ENCODE peak calls at places on chromosomes 1 and 21, in nine cellular contexts. X, Y, O, U, N, H, W, E and Z are unnamed samples.

GRCh38 chr1:43293171-43293570 is 7.6 kb upstream of the TIE1 start:
- DNase-seq in O (no peak), N (no peak), E (no peak), Y (no peak), H (no peak), W (no peak), U (no peak), X (no peak), Z (no peak)

GRCh38 chr1:112237983-112238515 is 158.0 kb upstream of the CTTNBP2NL start:
- DNase-seq in N (no peak), Y (no peak), W (no peak), O (no peak), X (no peak), H (no peak), U (no peak), E (no peak), Z (peak)

GRCh38 chr1:152515454-152515823 is 1.2 kb downstream of the CRCT1 start:
- DNase-seq in U (no peak), O (no peak), E (no peak), Y (peak), N (peak), H (no peak), W (no peak), X (no peak), Z (peak)

GRCh38 chr1:201436461-201436860 is 14.9 kb upstream of the TNNI1 start:
- DNase-seq in N (no peak), H (peak), Y (no peak), E (peak), W (no peak), U (no peak), O (no peak), X (no peak), Z (no peak)

GRCh38 chr1:148372731-148373130 is 110.4 kb downstream of the PPIAL4G start:
- DNase-seq in W (no peak), X (peak), U (no peak), N (peak), H (peak), Y (no peak), O (no peak), E (no peak), Z (peak)

GRCh38 chr1:13941315-13941714 is 241.3 kb downstream of the PRDM2 start:
- DNase-seq in Y (no peak), H (no peak), U (no peak), X (no peak), N (no peak), O (no peak), E (no peak), W (no peak), Z (no peak)

GRCh38 chr1:78146137-78146822 is 100.5 kb downstream of the GIPC2 start:
- DNase-seq in X (no peak), W (no peak), E (no peak), N (peak), O (no peak), H (no peak), Y (peak), U (no peak), Z (no peak)

GRCh38 chr1:211588711-211589110 is 9.8 kb upstream of the SLC30A1 start:
- DNase-seq in E (no peak), U (no peak), Y (no peak), H (no peak), N (no peak), X (no peak), W (no peak), O (no peak), Z (peak)

GRCh38 chr1:42006836-42007235 is 88.1 kb upstream of the HIVEP3 start:
- DNase-seq in Y (no peak), U (no peak), W (no peak), H (peak), X (no peak), E (no peak), O (no peak), N (peak), Z (peak)

GRCh38 chr21:37763298-37763697 is 153.0 kb downstream of the KCNJ6 start:
- DNase-seq in W (no peak), U (no peak), E (no peak), N (no peak), Y (no peak), H (no peak), O (no peak), X (no peak), Z (no peak)

GRCh38 chr1:91569411-91570104 is 68.9 kb downstream of the CDC7 start:
- DNase-seq in X (no peak), U (peak), N (peak), O (no peak), W (peak), Y (no peak), E (no peak), H (peak), Z (peak)

GRCh38 chr1:215682232-215682631 is 115.1 kb downstream of the KCTD3 start:
- DNase-seq in X (no peak), Y (peak), N (no peak), O (no peak), H (peak), E (no peak), W (no peak), U (no peak), Z (peak)

GRCh38 chr1:243433737-243434370 is 178.0 kb downstream of the SDCCAG8 start:
- DNase-seq in O (no peak), E (no peak), W (no peak), X (no peak), N (peak), Y (no peak), U (no peak), H (no peak), Z (no peak)

GRCh38 chr1:222798111-222798510 is 16.7 kb upstream of the DISP1 start:
- DNase-seq in O (no peak), H (peak), W (no peak), E (no peak), Y (no peak), U (no peak), N (peak), X (no peak), Z (peak)

GRCh38 chr1:210132582-210132981 is 100.0 kb upstream of the SERTAD4 start:
- DNase-seq in H (peak), Y (no peak), O (peak), N (peak), W (no peak), E (peak), X (no peak), U (peak), Z (peak)

GRCh38 chr1:228036701-228037231 is 30.0 kb downstream of the WNT3A start:
- DNase-seq in O (no peak), N (no peak), Y (no peak), W (no peak), H (no peak), E (peak), X (no peak), U (no peak), Z (no peak)

GRCh38 chr1:232776526-232776925 is 28.7 kb upstream of the MAP10 start:
- DNase-seq in W (no peak), O (no peak), H (no peak), U (no peak), X (no peak), N (no peak), Y (peak), E (no peak), Z (peak)

GRCh38 chr1:91830242-91831131 is 55.5 kb downstream of the TGFBR3 start:
- DNase-seq in O (no peak), H (peak), E (no peak), X (no peak), N (peak), Y (no peak), W (peak), U (peak), Z (peak)

GRCh38 chr1:226939439-226940028 is 560 bp upstream of the COQ8A start:
- DNase-seq in E (peak), O (peak), U (no peak), Y (peak), H (peak), W (peak), X (peak), N (no peak), Z (peak)

GRCh38 chr1:205273551-205273982 is 45.8 kb downstream of the TMCC2 start:
- DNase-seq in O (peak), H (peak), Y (peak), W (peak), U (no peak), E (peak), X (peak), N (peak), Z (peak)

DNA sequence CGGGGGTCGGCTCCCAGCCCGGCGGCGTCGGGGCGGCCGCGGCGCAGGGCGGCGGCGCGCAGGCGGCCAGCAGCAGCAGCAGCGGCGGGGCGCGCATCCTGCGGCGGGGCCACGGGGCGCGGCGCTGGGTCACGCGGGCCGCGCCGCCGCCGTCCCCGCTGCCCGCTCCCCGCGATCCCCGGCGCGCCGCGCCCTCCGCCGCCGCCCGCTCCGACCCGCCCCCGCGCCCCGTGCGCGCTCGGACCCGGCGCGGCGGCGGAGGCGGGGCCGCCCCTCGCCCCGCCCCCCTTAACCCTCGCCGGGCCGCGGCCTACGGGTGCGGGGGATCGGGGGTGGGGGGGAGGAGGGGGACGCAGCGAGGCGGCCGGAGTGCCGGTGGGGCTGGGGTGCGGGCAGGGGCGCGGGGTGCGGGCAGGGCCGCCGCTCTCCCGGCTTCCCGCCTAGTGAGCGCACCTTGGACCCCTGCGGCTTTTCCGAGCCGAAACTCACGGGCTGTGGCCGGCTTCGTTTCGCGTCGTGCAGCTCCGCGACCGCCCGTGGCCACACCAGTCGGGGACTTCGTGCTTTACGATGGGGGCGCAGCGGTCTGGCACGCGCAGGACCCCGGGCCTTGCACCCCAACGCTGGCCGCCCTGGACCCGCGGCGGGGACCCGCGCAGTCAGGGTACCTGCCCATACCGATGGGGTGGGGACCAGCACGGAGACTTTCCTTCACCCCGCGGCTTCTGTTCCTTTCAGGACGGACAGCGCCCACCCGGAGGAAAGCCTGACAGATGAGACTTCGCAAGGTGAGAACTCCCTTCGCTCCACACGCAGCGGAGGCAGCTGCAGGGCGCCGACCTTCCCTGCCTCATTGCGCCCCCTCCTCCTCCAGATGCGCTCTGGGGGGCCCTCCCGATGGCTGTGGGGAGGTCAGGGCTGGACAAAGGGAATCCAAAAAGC is at the start of gene FNDC10:
- DNase-seq in W (peak), Y (peak), E (peak), O (no peak), N (no peak), U (no peak), X (no peak), H (no peak), Z (no peak)
- H3K4me3 ChIP-seq in W (peak), Y (peak), E (peak), O (peak), N (peak), U (peak), X (no peak), H (peak), Z (peak)

GRCh38 chr21:45095505-45095904 is 21.1 kb downstream of the ADARB1 start:
- DNase-seq in Y (no peak), N (no peak), X (no peak), W (no peak), O (no peak), E (no peak), H (no peak), U (no peak), Z (no peak)
- H3K4me3 ChIP-seq in Y (no peak), N (no peak), X (no peak), W (no peak), O (no peak), E (no peak), H (no peak), U (no peak), Z (no peak)

GRCh38 chr1:2556277-2557145 is at the start of gene TNFRSF14:
- DNase-seq in O (no peak), W (peak), N (peak), U (no peak), Y (no peak), X (peak), H (peak), E (peak), Z (peak)

GRCh38 chr1:2558861-2559260 is 2.7 kb downstream of the TNFRSF14 start:
- DNase-seq in Y (no peak), H (no peak), E (no peak), X (no peak), N (no peak), U (no peak), O (no peak), W (no peak), Z (no peak)

GRCh38 chr1:2558420-2558819 is 2.2 kb downstream of the TNFRSF14 start:
- DNase-seq in N (no peak), E (no peak), U (no peak), H (no peak), O (no peak), W (no peak), X (no peak), Y (no peak), Z (no peak)

GRCh38 chr1:2558030-2558400 is 1.8 kb downstream of the TNFRSF14 start:
- DNase-seq in N (no peak), U (no peak), X (no peak), O (no peak), Y (no peak), W (no peak), H (no peak), E (no peak), Z (no peak)

DNA sequence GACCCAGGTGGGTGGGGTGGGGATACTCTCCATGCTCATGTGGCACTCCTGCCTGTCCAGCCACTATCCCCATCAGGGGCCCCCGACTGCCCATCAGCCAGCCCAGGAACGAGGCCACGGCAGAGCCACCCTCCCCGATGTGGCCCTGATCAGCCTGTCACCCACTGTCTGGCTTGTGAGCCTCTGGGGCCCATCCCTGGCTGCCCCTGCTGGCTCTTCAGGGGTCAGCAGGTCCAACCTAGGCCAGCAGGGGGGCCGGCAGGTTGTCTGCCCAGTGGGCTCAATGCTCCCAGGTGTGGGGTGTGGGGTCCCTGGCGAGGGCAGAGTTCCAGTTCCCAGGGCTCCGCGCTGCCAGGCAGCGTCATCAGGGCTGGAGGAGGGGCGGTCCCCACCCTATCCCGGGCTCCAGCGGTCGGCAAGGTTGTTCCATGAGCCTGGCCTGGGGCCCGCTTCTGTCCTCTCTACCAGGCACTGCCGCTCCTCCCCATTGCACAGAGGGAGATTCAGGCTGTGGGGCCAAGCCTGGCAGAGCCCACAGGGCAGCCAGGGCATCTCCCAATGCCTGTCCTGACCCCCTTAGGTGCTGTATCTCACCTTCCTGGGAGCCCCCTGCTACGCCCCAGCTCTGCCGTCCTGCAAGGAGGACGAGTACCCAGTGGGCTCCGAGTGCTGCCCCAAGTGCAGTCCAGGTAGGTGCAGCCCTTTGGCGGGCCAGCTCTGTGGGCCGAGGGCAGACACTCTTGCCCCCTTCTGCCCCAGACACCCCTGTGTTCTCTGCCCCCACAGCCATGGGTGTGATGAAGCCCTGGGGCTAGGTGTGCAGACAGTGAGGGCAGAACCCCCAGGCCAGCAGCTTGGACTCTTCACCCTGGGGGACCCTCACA is 1.2 kb downstream of the TNFRSF14 start:
- DNase-seq in E (no peak), N (no peak), O (no peak), Y (peak), X (no peak), H (no peak), U (no peak), W (no peak), Z (no peak)
- H3K4me3 ChIP-seq in E (no peak), N (peak), O (no peak), Y (no peak), X (peak), H (peak), U (no peak), W (peak), Z (peak)

GRCh38 chr1:12618661-12619395 is 818 bp upstream of the DHRS3 start:
- DNase-seq in W (peak), U (no peak), Y (peak), E (peak), N (peak), X (peak), O (no peak), H (peak), Z (peak)
- H3K4me3 ChIP-seq in W (peak), U (peak), Y (peak), E (peak), N (peak), X (peak), O (peak), H (peak), Z (peak)

GRCh38 chr1:29893806-29894205 is 657.5 kb downstream of the PTPRU start:
- DNase-seq in X (no peak), U (no peak), Y (no peak), W (no peak), O (no peak), E (no peak), H (no peak), N (no peak), Z (no peak)
- H3K4me3 ChIP-seq in X (no peak), U (no peak), Y (no peak), W (no peak), O (no peak), E (no peak), H (no peak), N (no peak), Z (no peak)

GRCh38 chr1:165456114-165456513 is 11.2 kb upstream of the RXRG start:
- DNase-seq in E (no peak), H (peak), X (no peak), N (no peak), O (no peak), U (no peak), W (no peak), Y (no peak), Z (peak)
- H3K4me3 ChIP-seq in E (no peak), H (no peak), X (no peak), N (no peak), O (no peak), U (no peak), W (no peak), Y (no peak), Z (no peak)

DNA sequence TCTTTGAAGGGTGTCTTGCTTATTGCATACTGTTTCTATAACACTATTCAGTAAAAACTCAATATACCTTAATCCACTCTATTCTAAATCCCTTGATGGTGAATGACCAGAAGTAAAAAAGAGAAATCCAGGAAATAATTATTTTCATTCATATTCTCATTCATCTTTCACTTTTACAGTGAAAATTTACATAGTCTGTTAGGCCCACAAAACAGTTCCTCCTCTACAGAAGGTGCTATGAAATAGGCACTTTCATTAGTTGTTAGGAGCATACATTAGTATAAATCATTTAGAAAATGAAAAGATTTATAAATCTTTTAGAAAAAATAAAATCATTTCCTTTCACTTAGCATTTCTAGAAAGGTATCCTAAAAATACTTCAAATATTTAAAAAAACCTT is 115.1 kb downstream of the LHX4 start:
- DNase-seq in X (no peak), W (no peak), Y (no peak), H (no peak), E (no peak), U (no peak), O (no peak), N (no peak), Z (no peak)
- H3K4me3 ChIP-seq in X (no peak), W (no peak), Y (no peak), H (no peak), E (no peak), U (no peak), O (no peak), N (no peak), Z (no peak)

GRCh38 chr1:175360016-175360415 is 167.4 kb upstream of the KIAA0040 start:
- DNase-seq in H (no peak), Y (no peak), U (no peak), E (no peak), W (no peak), O (no peak), X (no peak), N (no peak), Z (no peak)

GRCh38 chr1:175363046-175363445 is 170.5 kb upstream of the KIAA0040 start:
- DNase-seq in H (peak), Y (no peak), X (no peak), O (no peak), W (no peak), U (no peak), E (no peak), N (no peak), Z (peak)

GRCh38 chr1:175367039-175367758 is 174.6 kb upstream of the KIAA0040 start:
- DNase-seq in W (no peak), U (no peak), H (no peak), Y (no peak), O (no peak), X (no peak), E (no peak), N (no peak), Z (peak)

GRCh38 chr1:175367896-175368295 is 175.3 kb upstream of the KIAA0040 start:
- DNase-seq in N (no peak), H (no peak), U (no peak), E (no peak), Y (no peak), O (no peak), W (no peak), X (no peak), Z (no peak)

DNA sequence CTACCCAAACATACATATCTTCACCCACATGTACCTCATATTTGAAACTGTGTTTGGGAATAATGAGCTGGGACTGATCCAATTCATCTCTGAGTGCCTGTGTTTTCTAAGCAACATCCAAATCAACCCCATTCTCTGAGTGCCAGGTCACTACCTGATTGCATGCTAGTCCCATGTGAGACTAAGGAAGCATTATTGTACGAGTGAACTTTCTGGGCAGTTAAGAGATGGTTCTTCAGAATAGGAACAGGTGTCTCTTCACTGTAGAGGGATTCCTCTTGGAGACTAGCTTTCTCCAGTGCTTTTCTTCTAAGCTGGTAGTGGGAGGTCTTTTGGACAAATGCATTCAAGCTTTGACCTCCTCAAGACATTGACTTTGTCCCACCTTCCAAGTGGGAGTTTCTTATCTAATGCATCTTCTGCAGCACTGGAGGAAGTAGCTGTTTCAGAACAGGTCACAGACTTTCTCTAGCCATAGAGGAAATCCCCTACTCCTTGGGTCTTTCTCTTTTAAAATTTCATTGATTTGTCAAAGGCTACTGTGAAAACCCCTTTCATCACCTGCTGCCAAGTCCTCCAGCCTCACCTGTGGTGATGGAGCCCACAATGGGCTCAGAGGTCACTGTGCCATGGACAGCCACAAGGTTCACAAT is 172.0 kb upstream of the KIAA0040 start:
- DNase-seq in H (no peak), U (no peak), Y (no peak), O (no peak), N (no peak), X (no peak), E (no peak), W (no peak), Z (no peak)
- H3K4me3 ChIP-seq in H (no peak), U (no peak), Y (no peak), O (no peak), N (no peak), X (no peak), E (no peak), W (no peak), Z (no peak)